ENCODE peak calls at places on chromosomes 12 and 14, in eight cellular contexts. U, C, M, G, Z, O, R and B are unnamed samples.

GRCh38 chr12:88834226-88834625 is 254.0 kb upstream of the KITLG start:
- DNase-seq in G (no peak), O (no peak), R (no peak), U (no peak), Z (no peak), C (no peak), M (no peak), B (no peak)

GRCh38 chr12:64080319-64081008 is 141.6 kb downstream of the KICS2 start:
- DNase-seq in O (no peak), Z (peak; percentile 27), R (no peak), U (no peak), C (peak; percentile 54), M (no peak), G (no peak), B (no peak)

GRCh38 chr14:79483989-79484388 is 727.3 kb downstream of the DIO2 start:
- DNase-seq in Z (no peak), O (no peak), M (no peak), U (no peak), C (no peak), G (no peak), R (no peak), B (no peak)

GRCh38 chr12:27534060-27534764 is 10.2 kb downstream of the PPFIBP1 start:
- DNase-seq in U (no peak), R (no peak), C (no peak), M (peak; percentile 38), Z (no peak), O (no peak), G (peak; percentile 41), B (no peak)

GRCh38 chr12:50084775-50085614 is at the start of gene SMARCD1:
- DNase-seq in C (peak; percentile 89), R (peak; percentile 60), O (peak; percentile 98), Z (peak; percentile 95), G (peak; percentile 95), U (peak; percentile 88), M (peak; percentile 89), B (peak; percentile 92)

GRCh38 chr14:63641473-63642228 is at the start of gene WDR89:
- DNase-seq in O (peak; percentile 99), M (peak; percentile 97), C (peak; percentile 99), G (peak; percentile 100), R (peak; percentile 98), Z (peak; percentile 100), U (peak; percentile 98), B (peak; percentile 100)

GRCh38 chr12:121175383-121176119 is 34.4 kb upstream of the P2RX4 start:
- DNase-seq in O (no peak), U (no peak), M (no peak), Z (no peak), C (no peak), R (no peak), G (no peak), B (no peak)

GRCh38 chr12:100672075-100672592 is 98.7 kb downstream of the GAS2L3 start:
- DNase-seq in R (no peak), Z (peak; percentile 29), G (no peak), C (no peak), M (peak; percentile 23), U (no peak), O (no peak), B (peak; percentile 6)

GRCh38 chr12:94183702-94184379 is 35.5 kb downstream of the PLXNC1 start:
- DNase-seq in Z (peak; percentile 53), M (no peak), O (no peak), U (no peak), R (no peak), C (no peak), G (no peak), B (no peak)

GRCh38 chr12:49553512-49554088 is 14.3 kb downstream of the MCRS1 start:
- DNase-seq in Z (peak; percentile 68), U (no peak), O (no peak), C (peak; percentile 70), G (peak; percentile 17), R (no peak), M (peak; percentile 49), B (peak; percentile 44)

GRCh38 chr14:104745431-104745830 is 7.5 kb upstream of the SIVA1 start:
- DNase-seq in C (no peak), O (no peak), M (no peak), G (no peak), U (no peak), R (no peak), Z (no peak), B (no peak)

GRCh38 chr12:93766802-93767523 is 89.8 kb downstream of the CRADD start:
- DNase-seq in Z (peak; percentile 66), O (no peak), C (peak; percentile 55), R (no peak), U (no peak), M (no peak), G (peak; percentile 78), B (peak; percentile 68)

GRCh38 chr14:102588821-102589220 is 3.6 kb upstream of the RCOR1 start:
- DNase-seq in U (no peak), Z (no peak), M (no peak), C (no peak), R (no peak), G (no peak), O (no peak), B (no peak)
- TF ChIP-seq CTCF in U (no peak), Z (no peak), M (no peak), C (no peak), R (no peak), G (no peak), O (no peak), B (no peak)

GRCh38 chr12:11886339-11886738 is 184.4 kb upstream of the BCL2L14 start:
- DNase-seq in Z (no peak), R (no peak), C (peak; percentile 71), G (no peak), U (no peak), O (no peak), M (no peak), B (peak; percentile 30)
- TF ChIP-seq CTCF in Z (no peak), R (no peak), C (no peak), G (no peak), U (no peak), O (no peak), M (no peak), B (no peak)

GRCh38 chr14:70084226-70084625 is 104.5 kb downstream of the SLC8A3 start:
- DNase-seq in R (no peak), U (no peak), Z (no peak), C (no peak), M (no peak), G (no peak), O (no peak), B (no peak)

GRCh38 chr14:70087380-70087697 is 101.4 kb downstream of the SLC8A3 start:
- DNase-seq in U (no peak), O (no peak), C (no peak), M (no peak), R (no peak), G (no peak), Z (no peak), B (no peak)

GRCh38 chr14:70086685-70087379 is 101.9 kb downstream of the SLC8A3 start:
- DNase-seq in C (peak; percentile 25), U (no peak), O (no peak), G (peak; percentile 50), Z (peak; percentile 65), R (no peak), M (peak; percentile 18), B (peak; percentile 35)
- TF ChIP-seq CTCF in C (peak; percentile 55), U (peak; percentile 12), O (no peak), G (peak; percentile 71), Z (peak; percentile 62), R (peak; percentile 52), M (peak; percentile 39), B (peak; percentile 34)

DNA sequence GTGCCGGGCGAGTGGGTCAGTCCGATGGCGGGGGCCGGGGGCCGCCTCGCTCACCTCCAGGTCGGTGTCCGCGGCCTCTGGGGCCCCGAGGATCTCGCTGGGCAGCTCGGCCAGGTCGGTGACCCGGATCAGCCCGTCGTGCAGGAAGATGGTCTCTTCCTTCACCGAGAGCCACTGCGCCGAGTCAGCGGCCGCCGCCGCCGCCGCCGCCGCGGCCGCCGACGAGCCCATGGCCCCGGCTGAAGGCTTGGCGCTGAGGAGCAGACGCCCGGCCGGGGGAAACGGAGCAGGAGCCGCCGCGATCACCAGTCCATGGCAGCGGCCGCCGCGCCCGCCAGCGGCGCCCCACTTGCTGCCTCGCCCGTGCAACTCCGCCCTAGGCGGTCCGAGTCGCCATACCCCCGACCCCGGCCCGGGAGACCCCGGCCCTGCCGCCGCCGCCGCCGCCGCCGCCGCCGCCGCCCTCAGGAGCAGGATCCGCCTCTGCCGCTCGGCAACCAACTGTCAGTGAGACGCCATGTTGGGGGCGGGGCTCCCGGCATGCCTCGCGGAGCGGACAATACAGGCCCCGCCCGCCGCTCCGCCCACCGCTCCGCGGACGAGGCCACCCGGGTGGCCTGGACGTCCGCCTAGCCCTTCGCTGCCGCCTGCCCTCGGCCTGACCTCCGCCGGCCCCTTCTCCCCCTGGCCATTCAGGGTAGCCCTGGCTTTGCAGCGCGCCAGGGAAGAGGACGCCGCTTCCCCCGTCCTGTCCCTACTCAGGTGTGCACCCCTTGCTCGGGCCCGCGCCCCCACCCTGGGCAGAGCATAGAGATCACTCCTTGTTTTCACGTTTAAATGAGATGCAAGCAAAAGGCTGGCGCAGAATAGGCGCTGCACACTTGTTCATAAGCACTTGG is at the start of gene HECTD4:
- DNase-seq in U (peak; percentile 95), M (peak; percentile 93), R (no peak), G (peak; percentile 82), Z (peak; percentile 87), O (peak; percentile 99), C (peak; percentile 89), B (peak; percentile 84)
- TF ChIP-seq CTCF in U (no peak), M (no peak), R (no peak), G (no peak), Z (no peak), O (no peak), C (no peak), B (no peak)

DNA sequence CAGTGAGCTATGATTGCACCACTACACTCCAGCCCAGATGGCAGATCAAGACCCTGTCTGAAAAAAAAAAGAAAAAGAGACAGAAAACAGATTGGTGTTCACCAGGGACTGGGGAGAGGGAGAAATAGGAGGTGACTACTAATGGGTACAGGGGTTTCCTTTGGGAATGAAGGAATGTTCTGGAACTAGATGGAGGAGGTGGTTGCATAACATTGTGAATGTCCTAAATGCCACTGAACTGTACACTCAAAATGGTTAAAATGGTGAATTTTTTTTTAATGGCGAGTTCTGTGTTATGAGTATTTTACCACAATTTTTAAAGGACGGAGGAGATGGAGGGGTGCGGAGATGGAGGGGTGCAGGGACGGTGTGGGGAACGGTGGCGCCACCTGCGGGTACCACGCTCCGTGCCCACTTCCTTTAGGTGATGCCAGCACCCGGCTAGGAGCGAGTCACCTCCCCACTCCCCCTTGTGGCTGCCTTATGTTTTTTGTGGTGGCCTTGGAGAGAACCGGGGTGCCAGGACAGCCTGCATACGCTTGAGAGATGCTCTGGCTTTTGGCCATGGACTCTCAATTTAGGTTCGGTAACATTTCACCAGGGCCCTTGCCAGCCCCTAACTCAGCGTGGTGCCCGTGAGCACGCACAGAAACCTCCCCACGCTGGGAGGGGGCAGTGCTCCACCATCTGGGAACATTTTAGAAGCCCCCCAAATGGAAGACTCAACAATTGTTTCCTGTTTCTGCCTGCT is 16.1 kb downstream of the UBC start:
- DNase-seq in U (no peak), C (no peak), O (no peak), R (no peak), Z (peak; percentile 90), M (peak; percentile 88), G (no peak), B (peak; percentile 40)
- TF ChIP-seq CTCF in U (peak; percentile 37), C (peak; percentile 67), O (no peak), R (peak; percentile 67), Z (peak; percentile 98), M (peak; percentile 86), G (peak; percentile 68), B (peak; percentile 74)